ENCODE peak calls at places on chromosomes 12 and 14, in four cellular contexts. Y is A549, K is HepG2, E is K562. R is an unnamed sample.
A peak's percentile ranks its signal among the peaks of the same experiment; 100 is the strongest.

GRCh38 chr12:13079440-13079906 is 24.0 kb downstream of the GSG1 start:
- DNase-seq in Y (no peak), K (peak; percentile 94), E (no peak), R (no peak)

GRCh38 chr14:54881235-54881760 is 21.3 kb downstream of the GCH1 start:
- DNase-seq in Y (no peak), K (no peak), E (no peak), R (no peak)

GRCh38 chr14:89384023-89384422 is 33.0 kb downstream of the FOXN3 start:
- DNase-seq in Y (no peak), K (no peak), E (no peak), R (no peak)

GRCh38 chr12:5621329-5621728 is 189.4 kb downstream of the NTF3 start:
- DNase-seq in Y (no peak), K (no peak), E (peak; percentile 6), R (no peak)

GRCh38 chr12:106144847-106145246 is 6.1 kb upstream of the NUAK1 start:
- DNase-seq in Y (no peak), K (no peak), E (no peak), R (no peak)

GRCh38 chr12:120846721-120847120 is 57.4 kb downstream of the SPPL3 start:
- DNase-seq in Y (no peak), K (no peak), E (no peak), R (no peak)

GRCh38 chr14:81310606-81311005 is 89.5 kb downstream of the STON2 start:
- DNase-seq in Y (no peak), K (no peak), E (no peak), R (no peak)

GRCh38 chr12:6392499-6392898 is 8.5 kb downstream of the LTBR start:
- DNase-seq in Y (peak; percentile 89), K (no peak), E (no peak), R (no peak)

GRCh38 chr14:90580381-90581335 is 183.8 kb downstream of the CALM1 start:
- DNase-seq in Y (no peak), K (no peak), E (peak; percentile 30), R (no peak)

GRCh38 chr12:8914716-8915526 is 612 bp downstream of the PHC1 start:
- DNase-seq in Y (peak; percentile 71), K (peak; percentile 24), E (peak; percentile 68), R (peak; percentile 73)

GRCh38 chr12:62581288-62582064 is 114.8 kb downstream of the MON2 start:
- DNase-seq in Y (peak; percentile 74), K (peak; percentile 28), E (peak; percentile 51), R (no peak)

GRCh38 chr12:113933201-113933786 is 32.8 kb downstream of the RBM19 start:
- DNase-seq in Y (no peak), K (no peak), E (peak; percentile 85), R (no peak)

GRCh38 chr12:76976777-76977465 is 88.4 kb downstream of the E2F7 start:
- DNase-seq in Y (no peak), K (no peak), E (no peak), R (no peak)

GRCh38 chr14:100375273-100375962 is 52.3 kb downstream of the SLC25A47 start:
- DNase-seq in Y (peak; percentile 64), K (peak; percentile 20), E (peak; percentile 91), R (peak; percentile 65)

GRCh38 chr14:102238131-102238530 is 66.8 kb downstream of the MOK start:
- DNase-seq in Y (no peak), K (no peak), E (no peak), R (no peak)

GRCh38 chr12:442235-442884 is 17.4 kb upstream of the B4GALNT3 start:
- DNase-seq in Y (peak; percentile 63), K (peak; percentile 36), E (peak; percentile 59), R (peak; percentile 69)

GRCh38 chr14:89540830-89541470 is 123.9 kb upstream of the FOXN3 start:
- DNase-seq in Y (peak; percentile 21), K (no peak), E (no peak), R (no peak)

GRCh38 chr12:52362118-52362726 is 5.1 kb downstream of the KRT85 start:
- DNase-seq in Y (peak; percentile 40), K (no peak), E (peak; percentile 23), R (peak; percentile 57)

GRCh38 chr14:32087173-32087861 is 10.2 kb downstream of the ARHGAP5 start:
- DNase-seq in Y (peak; percentile 78), K (peak; percentile 73), E (peak; percentile 8), R (no peak)

GRCh38 chr12:125324861-125325260 is 259.6 kb downstream of the AACS start:
- DNase-seq in Y (no peak), K (no peak), E (no peak), R (no peak)

GRCh38 chr12:121456551-121456950 is 56.6 kb downstream of the RNF34 start:
- DNase-seq in Y (no peak), K (no peak), E (no peak), R (no peak)

GRCh38 chr14:69797573-69798338 is 715 bp upstream of the SLC10A1 start:
- DNase-seq in Y (no peak), K (no peak), E (no peak), R (no peak)

GRCh38 chr12:86724716-86725115 is 468.5 kb upstream of the MGAT4C start:
- DNase-seq in Y (no peak), K (no peak), E (no peak), R (no peak)

GRCh38 chr12:25926536-25926935 is 31.9 kb upstream of the RASSF8 start:
- DNase-seq in Y (no peak), K (no peak), E (no peak), R (no peak)

GRCh38 chr14:57066887-57067513 is 201.7 kb downstream of the EXOC5 start:
- DNase-seq in Y (peak; percentile 52), K (peak; percentile 16), E (peak; percentile 67), R (peak; percentile 80)

GRCh38 chr12:116502989-116503496 is 56.1 kb upstream of the MAP1LC3B2 start:
- DNase-seq in Y (peak; percentile 85), K (peak; percentile 63), E (peak; percentile 20), R (no peak)

GRCh38 chr14:35712466-35712865 is 96.6 kb downstream of the RALGAPA1 start:
- DNase-seq in Y (no peak), K (no peak), E (no peak), R (no peak)

GRCh38 chr14:76884853-76885276 is 58.7 kb downstream of the LRRC74A start:
- DNase-seq in Y (no peak), K (no peak), E (no peak), R (peak; percentile 33)

DNA sequence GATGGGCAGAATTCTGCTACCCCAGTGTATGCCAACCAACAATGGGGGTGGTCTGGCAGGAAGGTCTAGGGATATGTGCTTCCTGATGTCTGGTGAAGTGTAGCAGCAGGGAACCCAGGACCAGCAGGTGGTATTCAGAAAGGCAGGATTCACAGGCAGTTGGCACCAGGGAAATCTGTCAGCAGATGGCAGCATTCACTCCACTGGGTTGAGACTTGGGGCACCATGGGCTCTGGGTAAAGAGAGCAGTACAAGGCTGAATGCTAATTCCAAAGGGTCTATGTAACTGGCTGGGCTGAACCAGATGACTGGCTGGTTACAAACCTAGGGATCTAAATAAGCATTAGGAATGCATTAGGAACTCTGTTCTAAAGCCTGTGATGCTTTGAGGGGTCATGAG is 466.9 kb upstream of the STXBP6 start:
- DNase-seq in Y (no peak), K (no peak), E (no peak), R (peak; percentile 48)
- TF ChIP-seq HMGXB4 in Y (no peak), K (no peak), E (no peak), R (no peak)

GRCh38 chr12:64656429-64656828 is 46.1 kb downstream of the RASSF3 start:
- DNase-seq in Y (no peak), K (peak; percentile 90), E (peak; percentile 45), R (no peak)

GRCh38 chr12:64655141-64655540 is 44.8 kb downstream of the RASSF3 start:
- DNase-seq in Y (no peak), K (peak; percentile 85), E (no peak), R (no peak)

GRCh38 chr12:64650762-64651161 is 40.5 kb downstream of the RASSF3 start:
- DNase-seq in Y (peak; percentile 79), K (no peak), E (no peak), R (no peak)

GRCh38 chr12:64653123-64653522 is 42.8 kb downstream of the RASSF3 start:
- DNase-seq in Y (no peak), K (no peak), E (no peak), R (no peak)

GRCh38 chr12:64652346-64652745 is 42.1 kb downstream of the RASSF3 start:
- DNase-seq in Y (no peak), K (no peak), E (no peak), R (no peak)
- TF ChIP-seq NR3C1 in Y (no peak), K (no peak), E (no peak), R (no peak)

GRCh38 chr12:131795688-131796410 is 32.3 kb upstream of the MMP17 start:
- DNase-seq in Y (no peak), K (no peak), E (no peak), R (peak; percentile 47)
- TF ChIP-seq HMGXB4 in Y (no peak), K (no peak), E (no peak), R (no peak)

GRCh38 chr12:81229718-81230117 is 151.8 kb downstream of the ACSS3 start:
- DNase-seq in Y (no peak), K (no peak), E (no peak), R (no peak)

GRCh38 chr12:81231574-81232368 is 153.9 kb downstream of the ACSS3 start:
- DNase-seq in Y (no peak), K (no peak), E (no peak), R (no peak)
- TF ChIP-seq NR3C1 in Y (no peak), K (no peak), E (no peak), R (no peak)

DNA sequence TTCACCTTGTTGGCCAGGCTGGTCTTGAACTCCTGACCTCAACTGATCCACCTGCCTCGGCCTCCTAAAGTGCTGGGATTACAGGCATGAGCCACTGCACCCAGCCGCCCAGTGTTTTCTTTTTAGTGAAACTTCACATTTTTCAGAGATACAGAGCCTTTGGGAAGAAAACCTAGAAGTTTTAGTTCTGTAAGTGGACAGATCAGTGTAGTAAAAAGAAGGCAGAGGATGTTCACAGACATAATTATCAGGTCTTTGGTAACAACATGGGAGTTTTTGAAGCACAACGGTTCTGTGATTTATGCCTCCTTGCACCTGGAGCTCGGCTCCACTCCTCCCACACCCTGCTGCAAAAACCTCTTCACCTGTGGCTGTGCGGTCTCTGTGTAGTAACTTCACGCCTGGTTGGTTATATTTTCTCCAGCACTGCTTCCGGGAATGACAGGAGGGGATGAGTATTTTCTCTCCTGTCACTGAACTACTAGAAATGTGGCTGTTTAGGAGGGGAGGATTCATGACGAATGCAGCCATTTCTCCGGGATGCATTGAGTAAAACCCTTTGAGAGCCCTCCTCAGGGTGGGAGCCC is 67.0 kb downstream of the ARF6 start:
- DNase-seq in Y (no peak), K (no peak), E (no peak), R (no peak)
- TF ChIP-seq HMGXB4 in Y (no peak), K (no peak), E (no peak), R (no peak)

DNA sequence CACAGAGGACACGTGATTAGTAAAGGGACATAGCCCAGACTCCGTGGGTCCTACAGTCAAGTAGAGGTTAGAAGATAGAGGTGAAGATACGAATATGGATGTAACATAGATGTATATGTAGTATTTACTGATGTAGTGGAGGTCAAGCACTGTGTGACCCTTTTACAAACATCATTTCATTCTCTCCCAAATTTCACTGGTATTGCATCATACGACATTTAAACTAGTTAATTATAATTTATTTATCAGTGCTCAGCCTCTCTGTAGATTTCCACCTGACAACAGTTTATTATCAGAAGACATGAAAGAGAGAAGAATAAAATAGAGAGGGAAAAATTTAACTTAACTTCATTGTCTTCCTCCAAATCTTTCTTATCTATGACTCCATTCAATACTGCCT is 927.9 kb upstream of the TMEM132C start:
- DNase-seq in Y (no peak), K (no peak), E (no peak), R (no peak)
- TF ChIP-seq NR3C1 in Y (no peak), K (no peak), E (no peak), R (no peak)